ENCODE peak calls at places on chromosomes 13 and 19, in six cellular contexts. One of them, this sample, is unnamed.

GRCh38 chr19:43606569-43607229 is 5.2 kb upstream of the SRRM5 start:
- DNase-seq in omental fat pad: no peak
- DNase-seq in stimulated activated CD4-positive, alpha-beta T cell treated with anti-CD3 and anti-CD28 coated beads, Interleukin-12 subunit alpha, Interleukin-12 subunit beta, amount 100 ng/mL, for 4 hours: no peak
- DNase-seq in GM04504: no peak
- DNase-seq in amniotic stem cell: no peak
- DNase-seq in activated CD4-positive, alpha-beta T cell treated with anti-CD3 and anti-CD28 coated beads, Interleukin-2, amount 50 U/mL, for 4 hours: no peak
- DNase-seq in this sample: no peak

GRCh38 chr13:35388979-35389378 is 87.5 kb downstream of the MAB21L1 start:
- DNase-seq in omental fat pad: no peak
- DNase-seq in stimulated activated CD4-positive, alpha-beta T cell treated with anti-CD3 and anti-CD28 coated beads, Interleukin-12 subunit alpha, Interleukin-12 subunit beta, amount 100 ng/mL, for 4 hours: no peak
- DNase-seq in GM04504: no peak
- DNase-seq in amniotic stem cell: no peak
- DNase-seq in activated CD4-positive, alpha-beta T cell treated with anti-CD3 and anti-CD28 coated beads, Interleukin-2, amount 50 U/mL, for 4 hours: no peak
- DNase-seq in this sample: peak; percentile 11

GRCh38 chr19:41144403-41144802 is 30.2 kb downstream of the CYP2F1 start:
- DNase-seq in omental fat pad: peak; percentile 90
- DNase-seq in stimulated activated CD4-positive, alpha-beta T cell treated with anti-CD3 and anti-CD28 coated beads, Interleukin-12 subunit alpha, Interleukin-12 subunit beta, amount 100 ng/mL, for 4 hours: peak; percentile 86
- DNase-seq in GM04504: peak; percentile 49
- DNase-seq in amniotic stem cell: peak; percentile 36
- DNase-seq in activated CD4-positive, alpha-beta T cell treated with anti-CD3 and anti-CD28 coated beads, Interleukin-2, amount 50 U/mL, for 4 hours: peak; percentile 89
- DNase-seq in this sample: peak; percentile 19

GRCh38 chr19:49761625-49762311 is 1.3 kb downstream of the TSKS start:
- DNase-seq in omental fat pad: no peak
- DNase-seq in stimulated activated CD4-positive, alpha-beta T cell treated with anti-CD3 and anti-CD28 coated beads, Interleukin-12 subunit alpha, Interleukin-12 subunit beta, amount 100 ng/mL, for 4 hours: no peak
- DNase-seq in GM04504: no peak
- DNase-seq in amniotic stem cell: no peak
- DNase-seq in activated CD4-positive, alpha-beta T cell treated with anti-CD3 and anti-CD28 coated beads, Interleukin-2, amount 50 U/mL, for 4 hours: no peak
- DNase-seq in this sample: peak; percentile 45

GRCh38 chr19:1080360-1081161 is 13.6 kb downstream of the ARHGAP45 start:
- DNase-seq in omental fat pad: no peak
- DNase-seq in stimulated activated CD4-positive, alpha-beta T cell treated with anti-CD3 and anti-CD28 coated beads, Interleukin-12 subunit alpha, Interleukin-12 subunit beta, amount 100 ng/mL, for 4 hours: no peak
- DNase-seq in GM04504: no peak
- DNase-seq in amniotic stem cell: no peak
- DNase-seq in activated CD4-positive, alpha-beta T cell treated with anti-CD3 and anti-CD28 coated beads, Interleukin-2, amount 50 U/mL, for 4 hours: no peak
- DNase-seq in this sample: no peak

GRCh38 chr19:12769689-12770088 is 5.7 kb downstream of the HOOK2 start:
- DNase-seq in omental fat pad: no peak
- DNase-seq in stimulated activated CD4-positive, alpha-beta T cell treated with anti-CD3 and anti-CD28 coated beads, Interleukin-12 subunit alpha, Interleukin-12 subunit beta, amount 100 ng/mL, for 4 hours: peak; percentile 59
- DNase-seq in GM04504: no peak
- DNase-seq in amniotic stem cell: no peak
- DNase-seq in activated CD4-positive, alpha-beta T cell treated with anti-CD3 and anti-CD28 coated beads, Interleukin-2, amount 50 U/mL, for 4 hours: peak; percentile 57
- DNase-seq in this sample: no peak

GRCh38 chr13:114099191-114099590 is 33.2 kb downstream of the RASA3 start:
- DNase-seq in omental fat pad: peak; percentile 26
- DNase-seq in stimulated activated CD4-positive, alpha-beta T cell treated with anti-CD3 and anti-CD28 coated beads, Interleukin-12 subunit alpha, Interleukin-12 subunit beta, amount 100 ng/mL, for 4 hours: no peak
- DNase-seq in GM04504: peak; percentile 90
- DNase-seq in amniotic stem cell: peak; percentile 87
- DNase-seq in activated CD4-positive, alpha-beta T cell treated with anti-CD3 and anti-CD28 coated beads, Interleukin-2, amount 50 U/mL, for 4 hours: no peak
- DNase-seq in this sample: peak; percentile 87

GRCh38 chr13:46062190-46062589 is 9.6 kb upstream of the ZC3H13 start:
- DNase-seq in omental fat pad: no peak
- DNase-seq in stimulated activated CD4-positive, alpha-beta T cell treated with anti-CD3 and anti-CD28 coated beads, Interleukin-12 subunit alpha, Interleukin-12 subunit beta, amount 100 ng/mL, for 4 hours: no peak
- DNase-seq in GM04504: no peak
- DNase-seq in amniotic stem cell: no peak
- DNase-seq in activated CD4-positive, alpha-beta T cell treated with anti-CD3 and anti-CD28 coated beads, Interleukin-2, amount 50 U/mL, for 4 hours: no peak
- DNase-seq in this sample: no peak

GRCh38 chr13:110390572-110390971 is 83.5 kb downstream of the COL4A2 start:
- DNase-seq in omental fat pad: no peak
- DNase-seq in stimulated activated CD4-positive, alpha-beta T cell treated with anti-CD3 and anti-CD28 coated beads, Interleukin-12 subunit alpha, Interleukin-12 subunit beta, amount 100 ng/mL, for 4 hours: no peak
- DNase-seq in GM04504: no peak
- DNase-seq in amniotic stem cell: peak; percentile 77
- DNase-seq in activated CD4-positive, alpha-beta T cell treated with anti-CD3 and anti-CD28 coated beads, Interleukin-2, amount 50 U/mL, for 4 hours: no peak
- DNase-seq in this sample: no peak

GRCh38 chr19:56309511-56310185 is 5.0 kb downstream of the ZSCAN5A start:
- DNase-seq in omental fat pad: no peak
- DNase-seq in stimulated activated CD4-positive, alpha-beta T cell treated with anti-CD3 and anti-CD28 coated beads, Interleukin-12 subunit alpha, Interleukin-12 subunit beta, amount 100 ng/mL, for 4 hours: peak; percentile 47
- DNase-seq in GM04504: no peak
- DNase-seq in amniotic stem cell: no peak
- DNase-seq in activated CD4-positive, alpha-beta T cell treated with anti-CD3 and anti-CD28 coated beads, Interleukin-2, amount 50 U/mL, for 4 hours: peak; percentile 40
- DNase-seq in this sample: no peak

GRCh38 chr13:94351292-94352000 is 128.0 kb downstream of the DCT start:
- DNase-seq in omental fat pad: no peak
- DNase-seq in stimulated activated CD4-positive, alpha-beta T cell treated with anti-CD3 and anti-CD28 coated beads, Interleukin-12 subunit alpha, Interleukin-12 subunit beta, amount 100 ng/mL, for 4 hours: no peak
- DNase-seq in GM04504: peak; percentile 48
- DNase-seq in amniotic stem cell: no peak
- DNase-seq in activated CD4-positive, alpha-beta T cell treated with anti-CD3 and anti-CD28 coated beads, Interleukin-2, amount 50 U/mL, for 4 hours: no peak
- DNase-seq in this sample: peak; percentile 42

GRCh38 chr13:114230117-114230516 is 4.6 kb upstream of the CDC16 start:
- DNase-seq in omental fat pad: no peak
- DNase-seq in stimulated activated CD4-positive, alpha-beta T cell treated with anti-CD3 and anti-CD28 coated beads, Interleukin-12 subunit alpha, Interleukin-12 subunit beta, amount 100 ng/mL, for 4 hours: no peak
- DNase-seq in GM04504: no peak
- DNase-seq in amniotic stem cell: no peak
- DNase-seq in activated CD4-positive, alpha-beta T cell treated with anti-CD3 and anti-CD28 coated beads, Interleukin-2, amount 50 U/mL, for 4 hours: no peak
- DNase-seq in this sample: no peak

GRCh38 chr19:19139876-19140229 is 1.6 kb upstream of the TMEM161A start:
- DNase-seq in omental fat pad: no peak
- DNase-seq in stimulated activated CD4-positive, alpha-beta T cell treated with anti-CD3 and anti-CD28 coated beads, Interleukin-12 subunit alpha, Interleukin-12 subunit beta, amount 100 ng/mL, for 4 hours: no peak
- DNase-seq in GM04504: no peak
- DNase-seq in amniotic stem cell: no peak
- DNase-seq in activated CD4-positive, alpha-beta T cell treated with anti-CD3 and anti-CD28 coated beads, Interleukin-2, amount 50 U/mL, for 4 hours: no peak
- DNase-seq in this sample: no peak

GRCh38 chr13:60226507-60226906 is 62.8 kb upstream of the DIAPH3 start:
- DNase-seq in omental fat pad: no peak
- DNase-seq in stimulated activated CD4-positive, alpha-beta T cell treated with anti-CD3 and anti-CD28 coated beads, Interleukin-12 subunit alpha, Interleukin-12 subunit beta, amount 100 ng/mL, for 4 hours: no peak
- DNase-seq in GM04504: no peak
- DNase-seq in amniotic stem cell: no peak
- DNase-seq in activated CD4-positive, alpha-beta T cell treated with anti-CD3 and anti-CD28 coated beads, Interleukin-2, amount 50 U/mL, for 4 hours: no peak
- DNase-seq in this sample: no peak

GRCh38 chr19:43329989-43330388 is 23.5 kb upstream of the CD177 start:
- DNase-seq in omental fat pad: no peak
- DNase-seq in stimulated activated CD4-positive, alpha-beta T cell treated with anti-CD3 and anti-CD28 coated beads, Interleukin-12 subunit alpha, Interleukin-12 subunit beta, amount 100 ng/mL, for 4 hours: no peak
- DNase-seq in GM04504: no peak
- DNase-seq in amniotic stem cell: no peak
- DNase-seq in activated CD4-positive, alpha-beta T cell treated with anti-CD3 and anti-CD28 coated beads, Interleukin-2, amount 50 U/mL, for 4 hours: no peak
- DNase-seq in this sample: no peak

GRCh38 chr13:28408235-28408848 is 86.6 kb downstream of the FLT1 start:
- DNase-seq in omental fat pad: no peak
- DNase-seq in stimulated activated CD4-positive, alpha-beta T cell treated with anti-CD3 and anti-CD28 coated beads, Interleukin-12 subunit alpha, Interleukin-12 subunit beta, amount 100 ng/mL, for 4 hours: no peak
- DNase-seq in GM04504: no peak
- DNase-seq in amniotic stem cell: no peak
- DNase-seq in activated CD4-positive, alpha-beta T cell treated with anti-CD3 and anti-CD28 coated beads, Interleukin-2, amount 50 U/mL, for 4 hours: no peak
- DNase-seq in this sample: no peak

GRCh38 chr13:75635621-75636338 is at the start of gene LMO7:
- DNase-seq in omental fat pad: no peak
- DNase-seq in stimulated activated CD4-positive, alpha-beta T cell treated with anti-CD3 and anti-CD28 coated beads, Interleukin-12 subunit alpha, Interleukin-12 subunit beta, amount 100 ng/mL, for 4 hours: no peak
- DNase-seq in GM04504: peak; percentile 53
- DNase-seq in amniotic stem cell: peak; percentile 42
- DNase-seq in activated CD4-positive, alpha-beta T cell treated with anti-CD3 and anti-CD28 coated beads, Interleukin-2, amount 50 U/mL, for 4 hours: peak; percentile 26
- DNase-seq in this sample: no peak

GRCh38 chr19:55005684-55006488 is 32.2 kb downstream of the GP6 start:
- DNase-seq in omental fat pad: no peak
- DNase-seq in stimulated activated CD4-positive, alpha-beta T cell treated with anti-CD3 and anti-CD28 coated beads, Interleukin-12 subunit alpha, Interleukin-12 subunit beta, amount 100 ng/mL, for 4 hours: peak; percentile 9
- DNase-seq in GM04504: no peak
- DNase-seq in amniotic stem cell: no peak
- DNase-seq in activated CD4-positive, alpha-beta T cell treated with anti-CD3 and anti-CD28 coated beads, Interleukin-2, amount 50 U/mL, for 4 hours: peak; percentile 6
- DNase-seq in this sample: no peak

GRCh38 chr19:20664917-20665781 is 3.8 kb upstream of the ZNF626 start:
- DNase-seq in omental fat pad: no peak
- DNase-seq in stimulated activated CD4-positive, alpha-beta T cell treated with anti-CD3 and anti-CD28 coated beads, Interleukin-12 subunit alpha, Interleukin-12 subunit beta, amount 100 ng/mL, for 4 hours: no peak
- DNase-seq in GM04504: peak; percentile 9
- DNase-seq in amniotic stem cell: no peak
- DNase-seq in activated CD4-positive, alpha-beta T cell treated with anti-CD3 and anti-CD28 coated beads, Interleukin-2, amount 50 U/mL, for 4 hours: no peak
- DNase-seq in this sample: peak; percentile 14

GRCh38 chr13:98576963-98577822 is at the start of gene STK24:
- DNase-seq in omental fat pad: no peak
- DNase-seq in stimulated activated CD4-positive, alpha-beta T cell treated with anti-CD3 and anti-CD28 coated beads, Interleukin-12 subunit alpha, Interleukin-12 subunit beta, amount 100 ng/mL, for 4 hours: peak; percentile 68
- DNase-seq in GM04504: peak; percentile 63
- DNase-seq in amniotic stem cell: peak; percentile 37
- DNase-seq in activated CD4-positive, alpha-beta T cell treated with anti-CD3 and anti-CD28 coated beads, Interleukin-2, amount 50 U/mL, for 4 hours: no peak
- DNase-seq in this sample: peak; percentile 49

GRCh38 chr19:16364231-16364865 is 39.7 kb downstream of the KLF2 start:
- DNase-seq in omental fat pad: no peak
- DNase-seq in stimulated activated CD4-positive, alpha-beta T cell treated with anti-CD3 and anti-CD28 coated beads, Interleukin-12 subunit alpha, Interleukin-12 subunit beta, amount 100 ng/mL, for 4 hours: no peak
- DNase-seq in GM04504: no peak
- DNase-seq in amniotic stem cell: no peak
- DNase-seq in activated CD4-positive, alpha-beta T cell treated with anti-CD3 and anti-CD28 coated beads, Interleukin-2, amount 50 U/mL, for 4 hours: no peak
- DNase-seq in this sample: no peak

GRCh38 chr19:8377598-8377997 is 12.6 kb upstream of the RAB11B start:
- DNase-seq in omental fat pad: no peak
- DNase-seq in stimulated activated CD4-positive, alpha-beta T cell treated with anti-CD3 and anti-CD28 coated beads, Interleukin-12 subunit alpha, Interleukin-12 subunit beta, amount 100 ng/mL, for 4 hours: no peak
- DNase-seq in GM04504: no peak
- DNase-seq in amniotic stem cell: no peak
- DNase-seq in activated CD4-positive, alpha-beta T cell treated with anti-CD3 and anti-CD28 coated beads, Interleukin-2, amount 50 U/mL, for 4 hours: no peak
- DNase-seq in this sample: no peak

GRCh38 chr19:31568724-31569123 is 219.5 kb upstream of the TSHZ3 start:
- DNase-seq in omental fat pad: no peak
- DNase-seq in stimulated activated CD4-positive, alpha-beta T cell treated with anti-CD3 and anti-CD28 coated beads, Interleukin-12 subunit alpha, Interleukin-12 subunit beta, amount 100 ng/mL, for 4 hours: no peak
- DNase-seq in GM04504: no peak
- DNase-seq in amniotic stem cell: no peak
- DNase-seq in activated CD4-positive, alpha-beta T cell treated with anti-CD3 and anti-CD28 coated beads, Interleukin-2, amount 50 U/mL, for 4 hours: no peak
- DNase-seq in this sample: no peak

GRCh38 chr19:40466219-40467006 is at the start of gene SPTBN4:
- DNase-seq in omental fat pad: peak; percentile 42
- DNase-seq in stimulated activated CD4-positive, alpha-beta T cell treated with anti-CD3 and anti-CD28 coated beads, Interleukin-12 subunit alpha, Interleukin-12 subunit beta, amount 100 ng/mL, for 4 hours: peak; percentile 56
- DNase-seq in GM04504: no peak
- DNase-seq in amniotic stem cell: no peak
- DNase-seq in activated CD4-positive, alpha-beta T cell treated with anti-CD3 and anti-CD28 coated beads, Interleukin-2, amount 50 U/mL, for 4 hours: peak; percentile 71
- DNase-seq in this sample: no peak

GRCh38 chr19:47507031-47507430 is 7.8 kb downstream of the NAPA start:
- DNase-seq in omental fat pad: no peak
- DNase-seq in stimulated activated CD4-positive, alpha-beta T cell treated with anti-CD3 and anti-CD28 coated beads, Interleukin-12 subunit alpha, Interleukin-12 subunit beta, amount 100 ng/mL, for 4 hours: no peak
- DNase-seq in GM04504: no peak
- DNase-seq in amniotic stem cell: no peak
- DNase-seq in activated CD4-positive, alpha-beta T cell treated with anti-CD3 and anti-CD28 coated beads, Interleukin-2, amount 50 U/mL, for 4 hours: no peak
- DNase-seq in this sample: no peak